ENCODE peak calls at places on chromosome 10, in eight cellular contexts. E is aorta; T is upper lobe of right lung; J is mesendoderm; X is thoracic aorta; L is lower lobe of right lung; B is CD8-positive, alpha-beta memory T cell; A is PC-9. Z is an unnamed sample.

GRCh38 chr10:69361303-69361614 is 55.5 kb downstream of the TACR2 start:
- DNase-seq in E (no peak), L (no peak), T (no peak), B (no peak), X (no peak), J (no peak), A (no peak), Z (peak; percentile 87)

GRCh38 chr10:13693783-13694450 is 107.2 kb downstream of the PRPF18 start:
- DNase-seq in B (no peak), X (no peak), L (no peak), A (no peak), E (no peak), J (no peak), T (no peak), Z (no peak)

GRCh38 chr10:90847436-90847835 is 10.4 kb downstream of the HTR7 start:
- DNase-seq in J (peak; percentile 68), T (no peak), B (no peak), A (no peak), L (no peak), X (no peak), E (no peak), Z (no peak)

GRCh38 chr10:98446656-98447221 is at the start of gene HPS1:
- DNase-seq in A (no peak), T (peak; percentile 94), X (no peak), J (peak; percentile 70), E (peak; percentile 91), B (peak; percentile 75), L (peak; percentile 90), Z (peak; percentile 76)

GRCh38 chr10:97502916-97503315 is 4.2 kb downstream of the UBTD1 start:
- DNase-seq in A (no peak), J (no peak), L (no peak), X (no peak), T (no peak), B (no peak), E (no peak), Z (no peak)

GRCh38 chr10:30784896-30785605 is 155.5 kb upstream of the LYZL2 start:
- DNase-seq in T (peak; percentile 86), E (peak; percentile 89), B (peak; percentile 29), L (peak; percentile 81), A (no peak), J (peak; percentile 95), X (peak; percentile 49), Z (peak; percentile 48)

GRCh38 chr10:72645263-72645858 is 19.5 kb upstream of the MICU1 start:
- DNase-seq in B (no peak), T (no peak), E (no peak), J (peak; percentile 51), X (no peak), L (no peak), A (no peak), Z (no peak)

GRCh38 chr10:11355625-11356024 is 255.8 kb downstream of the USP6NL start:
- DNase-seq in E (no peak), L (no peak), J (no peak), T (no peak), B (no peak), X (no peak), A (no peak), Z (no peak)

GRCh38 chr10:22343761-22344160 is 1.5 kb upstream of the SPAG6 start:
- DNase-seq in A (no peak), L (no peak), J (no peak), E (no peak), B (no peak), T (no peak), X (no peak), Z (no peak)

GRCh38 chr10:88033380-88033779 is 170.0 kb downstream of the PTEN start:
- DNase-seq in B (no peak), A (no peak), X (no peak), T (no peak), E (no peak), L (no peak), J (no peak), Z (no peak)

GRCh38 chr10:133215586-133215985 is 14.4 kb upstream of the UTF1 start:
- DNase-seq in X (no peak), B (no peak), J (no peak), T (no peak), L (no peak), E (no peak), A (no peak), Z (no peak)

GRCh38 chr10:33279791-33280190 is 54.7 kb downstream of the NRP1 start:
- DNase-seq in L (no peak), E (no peak), J (no peak), B (no peak), X (no peak), A (no peak), T (no peak), Z (no peak)
- H3K4me1 ChIP-seq in L (peaks cover 26% of the 10 kb centered on the region), E (peaks cover 6% of the 10 kb centered on the region), J (no peaks in the 10 kb centered on the region), B (no peaks in the 10 kb centered on the region), X (peaks cover 12% of the 10 kb centered on the region), A (peaks cover 2% of the 10 kb centered on the region), T (peaks cover 4% of the 10 kb centered on the region), Z (peaks cover 3% of the 10 kb centered on the region)

DNA sequence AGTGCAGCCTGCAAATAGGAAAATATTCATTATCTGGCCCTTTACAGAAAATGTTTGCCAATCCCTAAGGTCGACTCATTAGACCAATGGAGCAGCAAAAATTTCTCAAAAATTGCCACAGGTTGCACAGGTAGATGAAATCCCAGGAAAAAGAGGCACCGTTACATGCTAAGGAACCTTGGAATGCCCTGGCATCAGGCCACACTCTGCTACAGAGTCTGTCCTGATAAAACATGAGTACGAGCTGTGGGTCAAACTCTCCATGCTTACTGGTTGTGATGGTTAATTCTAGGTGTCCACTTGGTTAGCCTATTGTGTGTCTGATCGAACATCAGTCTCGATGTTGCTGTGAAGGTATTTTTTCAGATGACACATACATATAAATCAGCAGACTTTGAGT is 7.8 kb upstream of the RASSF4 start:
- DNase-seq in J (no peak), X (no peak), A (no peak), T (no peak), E (no peak), B (no peak), L (no peak), Z (no peak)
- H3K4me1 ChIP-seq in J (peaks cover 6% of the 10 kb centered on the region), X (no peaks in the 10 kb centered on the region), A (no peaks in the 10 kb centered on the region), T (peaks cover 9% of the 10 kb centered on the region), E (no peaks in the 10 kb centered on the region), B (no peaks in the 10 kb centered on the region), L (peaks cover 25% of the 10 kb centered on the region), Z (peaks cover 12% of the 10 kb centered on the region)

GRCh38 chr10:46541735-46542566 is 14.5 kb downstream of the GPRIN2 start:
- DNase-seq in J (no peak), L (peak; percentile 47), B (no peak), X (no peak), E (peak; percentile 44), T (peak; percentile 63), A (no peak), Z (no peak)

GRCh38 chr10:46542567-46543323 is 13.7 kb downstream of the GPRIN2 start:
- DNase-seq in T (peak; percentile 66), E (no peak), L (peak; percentile 45), X (peak; percentile 1), A (no peak), B (no peak), J (no peak), Z (no peak)

GRCh38 chr10:46541017-46541661 is 15.3 kb downstream of the GPRIN2 start:
- DNase-seq in L (peak; percentile 76), T (peak; percentile 86), A (no peak), B (no peak), E (peak; percentile 58), J (peak; percentile 89), X (no peak), Z (peak; percentile 59)

GRCh38 chr10:46544989-46545791 is 11.3 kb downstream of the GPRIN2 start:
- DNase-seq in J (peak; percentile 83), X (no peak), E (peak; percentile 45), A (peak; percentile 79), T (peak; percentile 65), B (no peak), L (peak; percentile 48), Z (peak; percentile 13)

DNA sequence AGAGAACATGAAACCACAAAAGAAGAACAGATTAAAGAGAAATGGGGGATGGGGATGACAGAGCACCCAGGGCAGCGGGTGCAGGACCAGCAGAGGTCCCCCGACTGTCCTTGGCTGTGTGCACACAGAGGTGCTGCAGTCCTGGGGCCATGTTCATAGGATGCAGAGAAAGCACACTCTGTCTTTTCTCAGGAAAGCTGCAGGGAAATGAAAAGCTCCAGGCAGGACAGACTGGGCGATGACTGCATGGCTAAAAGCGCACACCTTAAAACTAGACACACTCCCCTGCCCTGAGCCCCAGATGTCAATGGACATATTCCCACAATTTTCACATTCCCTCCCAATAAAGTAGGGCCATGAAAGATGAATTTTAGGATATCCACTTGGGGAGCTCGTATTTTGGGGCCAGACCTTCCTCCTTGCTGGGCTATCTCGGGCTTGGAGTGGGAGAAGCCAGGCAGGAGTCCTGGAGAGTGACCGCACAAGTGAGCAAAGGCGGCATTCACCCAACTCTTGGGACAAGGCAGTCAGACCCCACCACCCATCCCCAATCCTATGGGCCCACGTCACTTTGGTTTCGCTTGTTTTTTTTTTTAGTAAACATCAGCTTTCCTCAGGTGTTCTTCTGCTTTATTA is 13.0 kb downstream of the GPRIN2 start:
- DNase-seq in J (no peak), X (peak; percentile 1), L (peak; percentile 45), A (no peak), T (peak; percentile 64), B (no peak), E (peak; percentile 45), Z (no peak)
- H3K4me1 ChIP-seq in J (peaks cover 13% of the 10 kb centered on the region), X (peaks cover 19% of the 10 kb centered on the region), L (peaks cover 37% of the 10 kb centered on the region), A (peaks cover 27% of the 10 kb centered on the region), T (peaks cover 20% of the 10 kb centered on the region), B (no peaks in the 10 kb centered on the region), E (no peaks in the 10 kb centered on the region), Z (peaks cover 25% of the 10 kb centered on the region)

GRCh38 chr10:43252166-43252784 is 14.6 kb downstream of the RASGEF1A start:
- DNase-seq in X (no peak), J (no peak), B (no peak), E (peak; percentile 23), L (no peak), A (no peak), T (peak; percentile 47), Z (no peak)
- H3K4me1 ChIP-seq in X (no peaks in the 10 kb centered on the region), J (no peaks in the 10 kb centered on the region), B (peaks cover 22% of the 10 kb centered on the region), E (no peaks in the 10 kb centered on the region), L (peaks cover 10% of the 10 kb centered on the region), A (peaks cover 7% of the 10 kb centered on the region), T (peaks cover 7% of the 10 kb centered on the region), Z (no peaks in the 10 kb centered on the region)

GRCh38 chr10:117626228-117626627 is 83.7 kb downstream of the EMX2 start:
- DNase-seq in B (no peak), J (no peak), T (no peak), E (no peak), A (no peak), L (no peak), X (no peak), Z (no peak)
- H3K4me1 ChIP-seq in B (no peaks in the 10 kb centered on the region), J (no peaks in the 10 kb centered on the region), T (no peaks in the 10 kb centered on the region), E (no peaks in the 10 kb centered on the region), A (no peaks in the 10 kb centered on the region), L (no peaks in the 10 kb centered on the region), X (no peaks in the 10 kb centered on the region), Z (no peaks in the 10 kb centered on the region)